ENCODE peak calls at places on chromosomes 2 and 18, in eight cellular contexts. One of them, this sample, is unnamed.
A peak's percentile ranks its signal among the peaks of the same experiment; 100 is the strongest.

GRCh38 chr2:127052771-127053691 is 53.9 kb downstream of the BIN1 start:
- DNase-seq in tibial nerve: no peak
- DNase-seq in left ventricle myocardium superior: no peak
- DNase-seq in HTR-8/SVneo: no peak
- DNase-seq in activated naive CD4-positive, alpha-beta T cell treated with anti-CD3 and anti-CD28 coated beads, Interleukin-2, amount 10 ng/mL, durations not matched to agents 7 days and 5 days: no peak
- DNase-seq in Ammon's horn: no peak
- DNase-seq in sciatic nerve: no peak
- DNase-seq in activated CD4-positive, alpha-beta T cell treated with anti-CD3 and anti-CD28 coated beads, Interleukin-2, amount 50 U/mL, for 4 hours: no peak
- DNase-seq in this sample: no peak

GRCh38 chr2:42028571-42029148 is 19.2 kb upstream of the PKDCC start:
- DNase-seq in sciatic nerve: no peak
- DNase-seq in HTR-8/SVneo: no peak
- DNase-seq in activated CD4-positive, alpha-beta T cell treated with anti-CD3 and anti-CD28 coated beads, Interleukin-2, amount 50 U/mL, for 4 hours: no peak
- DNase-seq in tibial nerve: no peak
- DNase-seq in Ammon's horn: no peak
- DNase-seq in activated naive CD4-positive, alpha-beta T cell treated with anti-CD3 and anti-CD28 coated beads, Interleukin-2, amount 10 ng/mL, durations not matched to agents 7 days and 5 days: no peak
- DNase-seq in left ventricle myocardium superior: peak; percentile 50
- DNase-seq in this sample: no peak

GRCh38 chr2:100537918-100538317 is 24.9 kb upstream of the PDCL3 start:
- DNase-seq in Ammon's horn: no peak
- DNase-seq in sciatic nerve: no peak
- DNase-seq in HTR-8/SVneo: no peak
- DNase-seq in left ventricle myocardium superior: no peak
- DNase-seq in activated naive CD4-positive, alpha-beta T cell treated with anti-CD3 and anti-CD28 coated beads, Interleukin-2, amount 10 ng/mL, durations not matched to agents 7 days and 5 days: no peak
- DNase-seq in activated CD4-positive, alpha-beta T cell treated with anti-CD3 and anti-CD28 coated beads, Interleukin-2, amount 50 U/mL, for 4 hours: no peak
- DNase-seq in tibial nerve: no peak
- DNase-seq in this sample: no peak

GRCh38 chr2:112794841-112795240 is 10.5 kb upstream of the IL1A start:
- DNase-seq in Ammon's horn: no peak
- DNase-seq in HTR-8/SVneo: no peak
- DNase-seq in tibial nerve: no peak
- DNase-seq in activated CD4-positive, alpha-beta T cell treated with anti-CD3 and anti-CD28 coated beads, Interleukin-2, amount 50 U/mL, for 4 hours: no peak
- DNase-seq in left ventricle myocardium superior: no peak
- DNase-seq in activated naive CD4-positive, alpha-beta T cell treated with anti-CD3 and anti-CD28 coated beads, Interleukin-2, amount 10 ng/mL, durations not matched to agents 7 days and 5 days: no peak
- DNase-seq in sciatic nerve: no peak
- DNase-seq in this sample: no peak

GRCh38 chr2:55010915-55011314 is 39.3 kb downstream of the RTN4 start:
- DNase-seq in HTR-8/SVneo: no peak
- DNase-seq in Ammon's horn: no peak
- DNase-seq in sciatic nerve: no peak
- DNase-seq in left ventricle myocardium superior: no peak
- DNase-seq in tibial nerve: peak; percentile 36
- DNase-seq in activated naive CD4-positive, alpha-beta T cell treated with anti-CD3 and anti-CD28 coated beads, Interleukin-2, amount 10 ng/mL, durations not matched to agents 7 days and 5 days: no peak
- DNase-seq in activated CD4-positive, alpha-beta T cell treated with anti-CD3 and anti-CD28 coated beads, Interleukin-2, amount 50 U/mL, for 4 hours: no peak
- DNase-seq in this sample: no peak

GRCh38 chr18:59460060-59460395 is 101.0 kb upstream of the LMAN1 start:
- DNase-seq in activated naive CD4-positive, alpha-beta T cell treated with anti-CD3 and anti-CD28 coated beads, Interleukin-2, amount 10 ng/mL, durations not matched to agents 7 days and 5 days: no peak
- DNase-seq in sciatic nerve: no peak
- DNase-seq in Ammon's horn: no peak
- DNase-seq in left ventricle myocardium superior: no peak
- DNase-seq in tibial nerve: no peak
- DNase-seq in activated CD4-positive, alpha-beta T cell treated with anti-CD3 and anti-CD28 coated beads, Interleukin-2, amount 50 U/mL, for 4 hours: no peak
- DNase-seq in HTR-8/SVneo: no peak
- DNase-seq in this sample: no peak

GRCh38 chr2:6977095-6977777 is 60.0 kb downstream of the RNF144A start:
- DNase-seq in tibial nerve: no peak
- DNase-seq in activated naive CD4-positive, alpha-beta T cell treated with anti-CD3 and anti-CD28 coated beads, Interleukin-2, amount 10 ng/mL, durations not matched to agents 7 days and 5 days: no peak
- DNase-seq in sciatic nerve: no peak
- DNase-seq in HTR-8/SVneo: no peak
- DNase-seq in Ammon's horn: peak; percentile 80
- DNase-seq in left ventricle myocardium superior: peak; percentile 85
- DNase-seq in activated CD4-positive, alpha-beta T cell treated with anti-CD3 and anti-CD28 coated beads, Interleukin-2, amount 50 U/mL, for 4 hours: no peak
- DNase-seq in this sample: peak; percentile 96

GRCh38 chr2:62406573-62407043 is 99.4 kb downstream of the TMEM17 start:
- DNase-seq in activated CD4-positive, alpha-beta T cell treated with anti-CD3 and anti-CD28 coated beads, Interleukin-2, amount 50 U/mL, for 4 hours: no peak
- DNase-seq in HTR-8/SVneo: no peak
- DNase-seq in left ventricle myocardium superior: no peak
- DNase-seq in Ammon's horn: no peak
- DNase-seq in tibial nerve: no peak
- DNase-seq in activated naive CD4-positive, alpha-beta T cell treated with anti-CD3 and anti-CD28 coated beads, Interleukin-2, amount 10 ng/mL, durations not matched to agents 7 days and 5 days: no peak
- DNase-seq in sciatic nerve: no peak
- DNase-seq in this sample: no peak

GRCh38 chr2:168079236-168079635 is 168.2 kb downstream of the STK39 start:
- DNase-seq in left ventricle myocardium superior: peak; percentile 39
- DNase-seq in activated naive CD4-positive, alpha-beta T cell treated with anti-CD3 and anti-CD28 coated beads, Interleukin-2, amount 10 ng/mL, durations not matched to agents 7 days and 5 days: no peak
- DNase-seq in HTR-8/SVneo: no peak
- DNase-seq in Ammon's horn: no peak
- DNase-seq in sciatic nerve: no peak
- DNase-seq in activated CD4-positive, alpha-beta T cell treated with anti-CD3 and anti-CD28 coated beads, Interleukin-2, amount 50 U/mL, for 4 hours: no peak
- DNase-seq in tibial nerve: no peak
- DNase-seq in this sample: peak; percentile 14

GRCh38 chr2:156385242-156385641 is 50.9 kb upstream of the GPD2 start:
- DNase-seq in Ammon's horn: no peak
- DNase-seq in tibial nerve: no peak
- DNase-seq in HTR-8/SVneo: no peak
- DNase-seq in left ventricle myocardium superior: no peak
- DNase-seq in sciatic nerve: no peak
- DNase-seq in activated CD4-positive, alpha-beta T cell treated with anti-CD3 and anti-CD28 coated beads, Interleukin-2, amount 50 U/mL, for 4 hours: no peak
- DNase-seq in activated naive CD4-positive, alpha-beta T cell treated with anti-CD3 and anti-CD28 coated beads, Interleukin-2, amount 10 ng/mL, durations not matched to agents 7 days and 5 days: no peak
- DNase-seq in this sample: no peak

GRCh38 chr2:171523969-171524401 is 1.7 kb downstream of the CYBRD1 start:
- DNase-seq in activated CD4-positive, alpha-beta T cell treated with anti-CD3 and anti-CD28 coated beads, Interleukin-2, amount 50 U/mL, for 4 hours: no peak
- DNase-seq in left ventricle myocardium superior: no peak
- DNase-seq in sciatic nerve: no peak
- DNase-seq in HTR-8/SVneo: peak; percentile 43
- DNase-seq in Ammon's horn: peak; percentile 22
- DNase-seq in activated naive CD4-positive, alpha-beta T cell treated with anti-CD3 and anti-CD28 coated beads, Interleukin-2, amount 10 ng/mL, durations not matched to agents 7 days and 5 days: no peak
- DNase-seq in tibial nerve: peak; percentile 15
- DNase-seq in this sample: peak; percentile 10

GRCh38 chr18:79987566-79987965 is 797 bp downstream of the TXNL4A start:
- DNase-seq in activated naive CD4-positive, alpha-beta T cell treated with anti-CD3 and anti-CD28 coated beads, Interleukin-2, amount 10 ng/mL, durations not matched to agents 7 days and 5 days: no peak
- DNase-seq in Ammon's horn: no peak
- DNase-seq in activated CD4-positive, alpha-beta T cell treated with anti-CD3 and anti-CD28 coated beads, Interleukin-2, amount 50 U/mL, for 4 hours: no peak
- DNase-seq in sciatic nerve: no peak
- DNase-seq in left ventricle myocardium superior: no peak
- DNase-seq in HTR-8/SVneo: no peak
- DNase-seq in tibial nerve: no peak
- DNase-seq in this sample: no peak

GRCh38 chr18:62637807-62638687 is 77.3 kb upstream of the PHLPP1 start:
- DNase-seq in Ammon's horn: no peak
- DNase-seq in HTR-8/SVneo: no peak
- DNase-seq in left ventricle myocardium superior: peak; percentile 41
- DNase-seq in tibial nerve: no peak
- DNase-seq in sciatic nerve: no peak
- DNase-seq in activated naive CD4-positive, alpha-beta T cell treated with anti-CD3 and anti-CD28 coated beads, Interleukin-2, amount 10 ng/mL, durations not matched to agents 7 days and 5 days: peak; percentile 60
- DNase-seq in activated CD4-positive, alpha-beta T cell treated with anti-CD3 and anti-CD28 coated beads, Interleukin-2, amount 50 U/mL, for 4 hours: peak; percentile 41
- DNase-seq in this sample: peak; percentile 21

GRCh38 chr2:189336276-189336975 is 104.8 kb upstream of the WDR75 start:
- DNase-seq in Ammon's horn: no peak
- DNase-seq in activated CD4-positive, alpha-beta T cell treated with anti-CD3 and anti-CD28 coated beads, Interleukin-2, amount 50 U/mL, for 4 hours: no peak
- DNase-seq in tibial nerve: no peak
- DNase-seq in left ventricle myocardium superior: no peak
- DNase-seq in sciatic nerve: no peak
- DNase-seq in HTR-8/SVneo: no peak
- DNase-seq in activated naive CD4-positive, alpha-beta T cell treated with anti-CD3 and anti-CD28 coated beads, Interleukin-2, amount 10 ng/mL, durations not matched to agents 7 days and 5 days: no peak
- DNase-seq in this sample: no peak

GRCh38 chr2:143513081-143513480 is 383.9 kb downstream of the ARHGAP15 start:
- DNase-seq in Ammon's horn: peak; percentile 72
- DNase-seq in HTR-8/SVneo: peak; percentile 47
- DNase-seq in tibial nerve: peak; percentile 65
- DNase-seq in sciatic nerve: peak; percentile 62
- DNase-seq in activated naive CD4-positive, alpha-beta T cell treated with anti-CD3 and anti-CD28 coated beads, Interleukin-2, amount 10 ng/mL, durations not matched to agents 7 days and 5 days: no peak
- DNase-seq in activated CD4-positive, alpha-beta T cell treated with anti-CD3 and anti-CD28 coated beads, Interleukin-2, amount 50 U/mL, for 4 hours: no peak
- DNase-seq in left ventricle myocardium superior: peak; percentile 19
- DNase-seq in this sample: peak; percentile 19

GRCh38 chr18:58527116-58528010 is 101.5 kb downstream of the ALPK2 start:
- DNase-seq in Ammon's horn: no peak
- DNase-seq in sciatic nerve: no peak
- DNase-seq in HTR-8/SVneo: no peak
- DNase-seq in tibial nerve: no peak
- DNase-seq in activated naive CD4-positive, alpha-beta T cell treated with anti-CD3 and anti-CD28 coated beads, Interleukin-2, amount 10 ng/mL, durations not matched to agents 7 days and 5 days: no peak
- DNase-seq in activated CD4-positive, alpha-beta T cell treated with anti-CD3 and anti-CD28 coated beads, Interleukin-2, amount 50 U/mL, for 4 hours: no peak
- DNase-seq in left ventricle myocardium superior: no peak
- DNase-seq in this sample: no peak

GRCh38 chr2:7795358-7796199 is 878.4 kb downstream of the RNF144A start:
- DNase-seq in activated CD4-positive, alpha-beta T cell treated with anti-CD3 and anti-CD28 coated beads, Interleukin-2, amount 50 U/mL, for 4 hours: no peak
- DNase-seq in tibial nerve: no peak
- DNase-seq in activated naive CD4-positive, alpha-beta T cell treated with anti-CD3 and anti-CD28 coated beads, Interleukin-2, amount 10 ng/mL, durations not matched to agents 7 days and 5 days: no peak
- DNase-seq in sciatic nerve: no peak
- DNase-seq in left ventricle myocardium superior: no peak
- DNase-seq in Ammon's horn: no peak
- DNase-seq in HTR-8/SVneo: no peak
- DNase-seq in this sample: no peak

GRCh38 chr2:109218087-109218791 is 89.2 kb downstream of the SH3RF3 start:
- DNase-seq in HTR-8/SVneo: no peak
- DNase-seq in activated CD4-positive, alpha-beta T cell treated with anti-CD3 and anti-CD28 coated beads, Interleukin-2, amount 50 U/mL, for 4 hours: no peak
- DNase-seq in left ventricle myocardium superior: no peak
- DNase-seq in activated naive CD4-positive, alpha-beta T cell treated with anti-CD3 and anti-CD28 coated beads, Interleukin-2, amount 10 ng/mL, durations not matched to agents 7 days and 5 days: peak; percentile 16
- DNase-seq in tibial nerve: no peak
- DNase-seq in Ammon's horn: peak; percentile 45
- DNase-seq in sciatic nerve: peak; percentile 46
- DNase-seq in this sample: no peak

GRCh38 chr2:236535024-236535423 is 34.6 kb upstream of the ACKR3 start:
- DNase-seq in sciatic nerve: no peak
- DNase-seq in activated CD4-positive, alpha-beta T cell treated with anti-CD3 and anti-CD28 coated beads, Interleukin-2, amount 50 U/mL, for 4 hours: no peak
- DNase-seq in tibial nerve: no peak
- DNase-seq in HTR-8/SVneo: peak; percentile 35
- DNase-seq in Ammon's horn: no peak
- DNase-seq in left ventricle myocardium superior: no peak
- DNase-seq in activated naive CD4-positive, alpha-beta T cell treated with anti-CD3 and anti-CD28 coated beads, Interleukin-2, amount 10 ng/mL, durations not matched to agents 7 days and 5 days: no peak
- DNase-seq in this sample: no peak

GRCh38 chr2:96546321-96546720 is 9.8 kb downstream of the ARID5A start:
- DNase-seq in tibial nerve: no peak
- DNase-seq in sciatic nerve: no peak
- DNase-seq in left ventricle myocardium superior: no peak
- DNase-seq in Ammon's horn: no peak
- DNase-seq in activated naive CD4-positive, alpha-beta T cell treated with anti-CD3 and anti-CD28 coated beads, Interleukin-2, amount 10 ng/mL, durations not matched to agents 7 days and 5 days: no peak
- DNase-seq in activated CD4-positive, alpha-beta T cell treated with anti-CD3 and anti-CD28 coated beads, Interleukin-2, amount 50 U/mL, for 4 hours: no peak
- DNase-seq in HTR-8/SVneo: no peak
- DNase-seq in this sample: no peak

GRCh38 chr18:50127516-50128229 is 67.3 kb downstream of the MYO5B start:
- DNase-seq in tibial nerve: no peak
- DNase-seq in activated CD4-positive, alpha-beta T cell treated with anti-CD3 and anti-CD28 coated beads, Interleukin-2, amount 50 U/mL, for 4 hours: no peak
- DNase-seq in activated naive CD4-positive, alpha-beta T cell treated with anti-CD3 and anti-CD28 coated beads, Interleukin-2, amount 10 ng/mL, durations not matched to agents 7 days and 5 days: no peak
- DNase-seq in left ventricle myocardium superior: no peak
- DNase-seq in Ammon's horn: no peak
- DNase-seq in sciatic nerve: no peak
- DNase-seq in HTR-8/SVneo: no peak
- DNase-seq in this sample: no peak

GRCh38 chr2:27807476-27807875 is 36.0 kb downstream of the MRPL33 start:
- DNase-seq in tibial nerve: peak; percentile 38
- DNase-seq in sciatic nerve: no peak
- DNase-seq in activated CD4-positive, alpha-beta T cell treated with anti-CD3 and anti-CD28 coated beads, Interleukin-2, amount 50 U/mL, for 4 hours: peak; percentile 2
- DNase-seq in activated naive CD4-positive, alpha-beta T cell treated with anti-CD3 and anti-CD28 coated beads, Interleukin-2, amount 10 ng/mL, durations not matched to agents 7 days and 5 days: peak; percentile 24
- DNase-seq in Ammon's horn: no peak
- DNase-seq in HTR-8/SVneo: no peak
- DNase-seq in left ventricle myocardium superior: no peak
- DNase-seq in this sample: peak; percentile 25

GRCh38 chr18:25704096-25704870 is 352.3 kb upstream of the ZNF521 start:
- DNase-seq in Ammon's horn: no peak
- DNase-seq in sciatic nerve: no peak
- DNase-seq in tibial nerve: no peak
- DNase-seq in activated naive CD4-positive, alpha-beta T cell treated with anti-CD3 and anti-CD28 coated beads, Interleukin-2, amount 10 ng/mL, durations not matched to agents 7 days and 5 days: no peak
- DNase-seq in activated CD4-positive, alpha-beta T cell treated with anti-CD3 and anti-CD28 coated beads, Interleukin-2, amount 50 U/mL, for 4 hours: no peak
- DNase-seq in left ventricle myocardium superior: no peak
- DNase-seq in HTR-8/SVneo: no peak
- DNase-seq in this sample: no peak

GRCh38 chr18:75811156-75811555 is 383.7 kb upstream of the SMIM21 start:
- DNase-seq in activated CD4-positive, alpha-beta T cell treated with anti-CD3 and anti-CD28 coated beads, Interleukin-2, amount 50 U/mL, for 4 hours: no peak
- DNase-seq in tibial nerve: no peak
- DNase-seq in activated naive CD4-positive, alpha-beta T cell treated with anti-CD3 and anti-CD28 coated beads, Interleukin-2, amount 10 ng/mL, durations not matched to agents 7 days and 5 days: no peak
- DNase-seq in HTR-8/SVneo: no peak
- DNase-seq in left ventricle myocardium superior: no peak
- DNase-seq in Ammon's horn: no peak
- DNase-seq in sciatic nerve: no peak
- DNase-seq in this sample: no peak

GRCh38 chr2:63899639-63900038 is 57.9 kb downstream of the UGP2 start:
- DNase-seq in left ventricle myocardium superior: no peak
- DNase-seq in activated CD4-positive, alpha-beta T cell treated with anti-CD3 and anti-CD28 coated beads, Interleukin-2, amount 50 U/mL, for 4 hours: no peak
- DNase-seq in activated naive CD4-positive, alpha-beta T cell treated with anti-CD3 and anti-CD28 coated beads, Interleukin-2, amount 10 ng/mL, durations not matched to agents 7 days and 5 days: no peak
- DNase-seq in Ammon's horn: no peak
- DNase-seq in HTR-8/SVneo: no peak
- DNase-seq in sciatic nerve: no peak
- DNase-seq in tibial nerve: no peak
- DNase-seq in this sample: no peak

GRCh38 chr2:121189656-121190381 is 95.2 kb downstream of the TFCP2L1 start:
- DNase-seq in left ventricle myocardium superior: no peak
- DNase-seq in activated CD4-positive, alpha-beta T cell treated with anti-CD3 and anti-CD28 coated beads, Interleukin-2, amount 50 U/mL, for 4 hours: no peak
- DNase-seq in Ammon's horn: no peak
- DNase-seq in sciatic nerve: no peak
- DNase-seq in tibial nerve: no peak
- DNase-seq in HTR-8/SVneo: no peak
- DNase-seq in activated naive CD4-positive, alpha-beta T cell treated with anti-CD3 and anti-CD28 coated beads, Interleukin-2, amount 10 ng/mL, durations not matched to agents 7 days and 5 days: no peak
- DNase-seq in this sample: no peak

GRCh38 chr2:98799375-98800329 is 68.7 kb upstream of the MGAT4A start:
- DNase-seq in activated CD4-positive, alpha-beta T cell treated with anti-CD3 and anti-CD28 coated beads, Interleukin-2, amount 50 U/mL, for 4 hours: no peak
- DNase-seq in HTR-8/SVneo: no peak
- DNase-seq in left ventricle myocardium superior: no peak
- DNase-seq in activated naive CD4-positive, alpha-beta T cell treated with anti-CD3 and anti-CD28 coated beads, Interleukin-2, amount 10 ng/mL, durations not matched to agents 7 days and 5 days: no peak
- DNase-seq in sciatic nerve: no peak
- DNase-seq in Ammon's horn: no peak
- DNase-seq in tibial nerve: no peak
- DNase-seq in this sample: no peak

GRCh38 chr2:115609978-115610377 is 1167.5 kb downstream of the DPP10 start:
- DNase-seq in sciatic nerve: no peak
- DNase-seq in HTR-8/SVneo: no peak
- DNase-seq in activated CD4-positive, alpha-beta T cell treated with anti-CD3 and anti-CD28 coated beads, Interleukin-2, amount 50 U/mL, for 4 hours: no peak
- DNase-seq in activated naive CD4-positive, alpha-beta T cell treated with anti-CD3 and anti-CD28 coated beads, Interleukin-2, amount 10 ng/mL, durations not matched to agents 7 days and 5 days: no peak
- DNase-seq in left ventricle myocardium superior: no peak
- DNase-seq in tibial nerve: no peak
- DNase-seq in Ammon's horn: no peak
- DNase-seq in this sample: no peak

GRCh38 chr2:29450823-29451222 is 335.6 kb downstream of the CLIP4 start:
- DNase-seq in left ventricle myocardium superior: no peak
- DNase-seq in sciatic nerve: no peak
- DNase-seq in tibial nerve: no peak
- DNase-seq in activated CD4-positive, alpha-beta T cell treated with anti-CD3 and anti-CD28 coated beads, Interleukin-2, amount 50 U/mL, for 4 hours: no peak
- DNase-seq in activated naive CD4-positive, alpha-beta T cell treated with anti-CD3 and anti-CD28 coated beads, Interleukin-2, amount 10 ng/mL, durations not matched to agents 7 days and 5 days: no peak
- DNase-seq in Ammon's horn: no peak
- DNase-seq in HTR-8/SVneo: no peak
- DNase-seq in this sample: no peak

GRCh38 chr2:206328979-206329378 is 54.5 kb downstream of the ZDBF2 start:
- DNase-seq in activated CD4-positive, alpha-beta T cell treated with anti-CD3 and anti-CD28 coated beads, Interleukin-2, amount 50 U/mL, for 4 hours: no peak
- DNase-seq in activated naive CD4-positive, alpha-beta T cell treated with anti-CD3 and anti-CD28 coated beads, Interleukin-2, amount 10 ng/mL, durations not matched to agents 7 days and 5 days: no peak
- DNase-seq in left ventricle myocardium superior: no peak
- DNase-seq in HTR-8/SVneo: no peak
- DNase-seq in Ammon's horn: peak; percentile 15
- DNase-seq in tibial nerve: no peak
- DNase-seq in sciatic nerve: no peak
- DNase-seq in this sample: no peak